ENCODE peak calls at places on chromosome 2, in four cellular contexts. One of them, this sample, is unnamed. For H3K79me2, the result is how much of the 10 kb centered on the place peaks cover.

GRCh38 chr2:162072181-162072702 is 1.8 kb downstream of the DPP4 start:
- DNase-seq in mammary epithelial cell: peak
- DNase-seq in fibroblast of lung: peak
- DNase-seq in neural progenitor cell: no peak
- DNase-seq in this sample: peak

GRCh38 chr2:31216734-31217133 is 581 bp downstream of the CAPN14 start:
- DNase-seq in mammary epithelial cell: no peak
- DNase-seq in fibroblast of lung: no peak
- DNase-seq in neural progenitor cell: no peak
- DNase-seq in this sample: peak

GRCh38 chr2:48400553-48401179 is 129.3 kb upstream of the STON1 start:
- DNase-seq in mammary epithelial cell: no peak
- DNase-seq in fibroblast of lung: no peak
- DNase-seq in neural progenitor cell: peak
- DNase-seq in this sample: no peak

GRCh38 chr2:175976758-175977157 is 25.3 kb downstream of the LNPK start:
- DNase-seq in mammary epithelial cell: no peak
- DNase-seq in fibroblast of lung: peak
- DNase-seq in neural progenitor cell: no peak
- DNase-seq in this sample: no peak

GRCh38 chr2:110979834-110980612 is 140.7 kb upstream of the BCL2L11 start:
- DNase-seq in mammary epithelial cell: no peak
- DNase-seq in fibroblast of lung: no peak
- DNase-seq in neural progenitor cell: no peak
- DNase-seq in this sample: no peak

GRCh38 chr2:85400951-85401805 is 9.0 kb downstream of the CAPG start:
- DNase-seq in mammary epithelial cell: no peak
- DNase-seq in fibroblast of lung: no peak
- DNase-seq in neural progenitor cell: no peak
- DNase-seq in this sample: no peak

GRCh38 chr2:11829947-11830707 is 83.7 kb downstream of the LPIN1 start:
- DNase-seq in mammary epithelial cell: peak
- DNase-seq in fibroblast of lung: peak
- DNase-seq in neural progenitor cell: peak
- DNase-seq in this sample: peak

GRCh38 chr2:36318547-36318946 is 37.0 kb upstream of the CRIM1 start:
- DNase-seq in mammary epithelial cell: no peak
- DNase-seq in fibroblast of lung: no peak
- DNase-seq in neural progenitor cell: no peak
- DNase-seq in this sample: no peak

GRCh38 chr2:171522057-171522803 is at the start of gene CYBRD1:
- DNase-seq in mammary epithelial cell: peak
- DNase-seq in fibroblast of lung: peak
- DNase-seq in neural progenitor cell: peak
- DNase-seq in this sample: no peak

GRCh38 chr2:241514986-241515737 is 6.8 kb upstream of the STK25 start:
- DNase-seq in mammary epithelial cell: no peak
- DNase-seq in fibroblast of lung: no peak
- DNase-seq in neural progenitor cell: no peak
- DNase-seq in this sample: peak

GRCh38 chr2:157557770-157558169 is 70.9 kb downstream of the ACVR1C start:
- DNase-seq in mammary epithelial cell: no peak
- DNase-seq in fibroblast of lung: no peak
- DNase-seq in neural progenitor cell: no peak
- DNase-seq in this sample: peak

GRCh38 chr2:73896362-73897239 is 3.8 kb downstream of the ACTG2 start:
- DNase-seq in mammary epithelial cell: no peak
- DNase-seq in fibroblast of lung: peak
- DNase-seq in neural progenitor cell: no peak
- DNase-seq in this sample: no peak

GRCh38 chr2:182866461-182867369 is at the start of gene FRZB:
- DNase-seq in mammary epithelial cell: peak
- DNase-seq in fibroblast of lung: peak
- DNase-seq in neural progenitor cell: peak
- DNase-seq in this sample: no peak

GRCh38 chr2:159456500-159457426 is 159.6 kb downstream of the BAZ2B start:
- DNase-seq in mammary epithelial cell: peak
- DNase-seq in fibroblast of lung: no peak
- DNase-seq in neural progenitor cell: no peak
- DNase-seq in this sample: no peak

GRCh38 chr2:46273225-46273863 is 23.9 kb upstream of the EPAS1 start:
- DNase-seq in mammary epithelial cell: no peak
- DNase-seq in fibroblast of lung: no peak
- DNase-seq in neural progenitor cell: no peak
- DNase-seq in this sample: no peak

GRCh38 chr2:152763651-152764050 is 45.2 kb downstream of the ARL6IP6 start:
- DNase-seq in mammary epithelial cell: no peak
- DNase-seq in fibroblast of lung: no peak
- DNase-seq in neural progenitor cell: no peak
- DNase-seq in this sample: no peak

GRCh38 chr2:479031-479430 is 191.1 kb upstream of the ALKAL2 start:
- DNase-seq in mammary epithelial cell: no peak
- DNase-seq in fibroblast of lung: no peak
- DNase-seq in neural progenitor cell: peak
- DNase-seq in this sample: no peak

GRCh38 chr2:58895849-58896248 is 654.7 kb upstream of the FANCL start:
- DNase-seq in mammary epithelial cell: no peak
- DNase-seq in fibroblast of lung: no peak
- DNase-seq in neural progenitor cell: no peak
- DNase-seq in this sample: no peak

GRCh38 chr2:55012648-55013484 is 37.4 kb downstream of the RTN4 start:
- DNase-seq in mammary epithelial cell: peak
- DNase-seq in fibroblast of lung: no peak
- DNase-seq in neural progenitor cell: no peak
- DNase-seq in this sample: peak

GRCh38 chr2:189124175-189124574 is 55.4 kb downstream of the COL5A2 start:
- DNase-seq in mammary epithelial cell: no peak
- DNase-seq in fibroblast of lung: no peak
- DNase-seq in neural progenitor cell: no peak
- DNase-seq in this sample: no peak

GRCh38 chr2:673615-674318 is 3.4 kb downstream of the TMEM18 start:
- DNase-seq in mammary epithelial cell: peak
- DNase-seq in fibroblast of lung: peak
- DNase-seq in neural progenitor cell: no peak
- DNase-seq in this sample: no peak

GRCh38 chr2:26982102-26982742 is 11.8 kb downstream of the MAPRE3 start:
- DNase-seq in mammary epithelial cell: peak
- DNase-seq in fibroblast of lung: peak
- DNase-seq in neural progenitor cell: peak
- DNase-seq in this sample: no peak

GRCh38 chr2:215870088-215870490 is 143.3 kb downstream of the MREG start:
- DNase-seq in mammary epithelial cell: peak
- DNase-seq in fibroblast of lung: peak
- DNase-seq in neural progenitor cell: no peak
- DNase-seq in this sample: no peak

GRCh38 chr2:115183144-115183543 is 740.7 kb downstream of the DPP10 start:
- DNase-seq in mammary epithelial cell: no peak
- DNase-seq in fibroblast of lung: no peak
- DNase-seq in neural progenitor cell: peak
- DNase-seq in this sample: no peak

GRCh38 chr2:215461836-215462532 is 26.1 kb upstream of the FN1 start:
- DNase-seq in mammary epithelial cell: peak
- DNase-seq in fibroblast of lung: peak
- DNase-seq in neural progenitor cell: no peak
- DNase-seq in this sample: no peak

DNA sequence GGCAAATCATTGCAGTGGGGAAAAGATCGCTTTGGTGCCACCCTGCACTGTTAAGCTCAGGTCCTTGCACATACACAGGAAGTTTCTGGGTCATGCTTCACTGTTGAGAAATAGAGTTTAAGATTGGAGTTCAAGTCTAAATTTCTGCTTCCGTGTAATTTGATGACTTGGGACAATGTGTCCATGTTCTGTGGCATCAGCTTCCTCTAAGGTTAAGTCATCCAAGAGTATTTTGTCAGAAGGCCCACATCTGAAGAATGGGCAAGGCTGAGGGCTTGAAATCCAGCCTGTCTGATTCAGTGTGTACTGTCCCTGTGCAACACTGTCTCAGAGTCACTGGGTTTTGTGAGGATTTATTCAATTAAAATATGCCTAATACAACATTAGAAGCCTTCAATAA is 880.7 kb downstream of the SUCLG1 start:
- DNase-seq in mammary epithelial cell: no peak
- DNase-seq in fibroblast of lung: peak
- DNase-seq in neural progenitor cell: no peak
- DNase-seq in this sample: no peak
- H2AFZ ChIP-seq in mammary epithelial cell: no peak
- H2AFZ ChIP-seq in fibroblast of lung: no peak
- H2AFZ ChIP-seq in neural progenitor cell: no peak
- H2AFZ ChIP-seq in this sample: no peak

DNA sequence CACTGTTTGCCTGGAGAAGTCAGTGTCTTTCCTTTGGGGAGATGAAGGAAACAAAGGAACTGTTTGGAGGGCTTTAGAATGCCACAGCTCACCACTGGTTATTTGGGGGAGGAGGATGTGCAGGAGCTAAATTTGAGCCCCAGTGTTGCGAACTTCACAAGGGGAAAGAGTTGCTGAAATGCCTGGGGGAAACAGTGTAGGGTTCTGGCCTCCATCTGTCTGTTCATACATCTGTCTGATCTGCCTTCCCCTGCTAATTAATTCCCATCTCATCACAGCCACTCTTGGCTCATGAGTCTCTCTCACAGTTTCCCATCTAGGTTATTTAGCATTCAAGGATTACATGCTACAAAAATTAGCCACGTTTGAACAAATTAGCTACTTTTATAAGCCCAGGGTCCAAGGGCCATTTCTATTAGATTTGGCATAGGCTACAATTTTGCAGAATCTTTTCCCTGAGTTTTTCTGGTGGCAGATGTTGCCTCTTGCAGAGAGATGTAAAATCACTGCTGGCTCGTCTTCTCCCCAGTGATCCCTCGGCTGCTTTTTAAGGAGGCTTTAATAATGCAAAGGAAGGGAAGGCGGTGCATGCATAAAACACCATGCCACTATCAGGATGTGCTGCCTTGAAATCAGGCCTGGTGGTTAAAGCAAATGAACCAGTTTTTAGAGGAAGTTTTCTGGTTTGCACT is 35.1 kb downstream of the ADD2 start:
- DNase-seq in mammary epithelial cell: no peak
- DNase-seq in fibroblast of lung: no peak
- DNase-seq in neural progenitor cell: no peak
- DNase-seq in this sample: no peak
- H3K79me2 ChIP-seq in mammary epithelial cell: under half
- H3K79me2 ChIP-seq in fibroblast of lung: under half
- H3K79me2 ChIP-seq in neural progenitor cell: half or more
- H3K79me2 ChIP-seq in this sample: under half

GRCh38 chr2:20130821-20131645 is 79.6 kb upstream of the LAPTM4A start:
- DNase-seq in mammary epithelial cell: no peak
- DNase-seq in fibroblast of lung: no peak
- DNase-seq in neural progenitor cell: no peak
- DNase-seq in this sample: no peak
- H2AFZ ChIP-seq in mammary epithelial cell: peak
- H2AFZ ChIP-seq in fibroblast of lung: no peak
- H2AFZ ChIP-seq in neural progenitor cell: peak
- H2AFZ ChIP-seq in this sample: no peak

GRCh38 chr2:227862227-227862740 is 9.1 kb upstream of the DAW1 start:
- DNase-seq in mammary epithelial cell: peak
- DNase-seq in fibroblast of lung: peak
- DNase-seq in neural progenitor cell: peak
- DNase-seq in this sample: peak

GRCh38 chr2:227865281-227865680 is 6.2 kb upstream of the DAW1 start:
- DNase-seq in mammary epithelial cell: no peak
- DNase-seq in fibroblast of lung: no peak
- DNase-seq in neural progenitor cell: no peak
- DNase-seq in this sample: no peak

GRCh38 chr2:227861011-227861410 is 10.4 kb upstream of the DAW1 start:
- DNase-seq in mammary epithelial cell: no peak
- DNase-seq in fibroblast of lung: no peak
- DNase-seq in neural progenitor cell: no peak
- DNase-seq in this sample: no peak

GRCh38 chr2:227864161-227864756 is 7.2 kb upstream of the DAW1 start:
- DNase-seq in mammary epithelial cell: no peak
- DNase-seq in fibroblast of lung: peak
- DNase-seq in neural progenitor cell: no peak
- DNase-seq in this sample: no peak

GRCh38 chr2:227862741-227863588 is 8.5 kb upstream of the DAW1 start:
- DNase-seq in mammary epithelial cell: peak
- DNase-seq in fibroblast of lung: peak
- DNase-seq in neural progenitor cell: no peak
- DNase-seq in this sample: no peak
- H3K79me2 ChIP-seq in mammary epithelial cell: under half
- H3K79me2 ChIP-seq in fibroblast of lung: under half
- H3K79me2 ChIP-seq in neural progenitor cell: under half
- H3K79me2 ChIP-seq in this sample: under half

This sample was measured in MM.1S.